ENCODE peak calls at places on chromosomes 4 and X, in eight cellular contexts. S is epithelial cell of esophagus, U is fibroblast of lung, I is right atrium auricular region, D is coronary artery, F is A673, Y is fibroblast of pulmonary artery, K is neural progenitor cell. N is an unnamed sample.

GRCh38 chr4:5465529-5465928 is 242.8 kb downstream of the EVC2 start:
- DNase-seq in S (no peak), U (no peak), I (no peak), D (no peak), F (no peak), Y (no peak), K (no peak), N (no peak)

GRCh38 chrX:106286053-106286650 is 118.0 kb downstream of the PWWP3B start:
- DNase-seq in S (peak; percentile 88), U (no peak), I (no peak), D (no peak), F (no peak), Y (peak; percentile 82), K (no peak), N (no peak)

GRCh38 chrX:1477801-1478458 is 25.2 kb upstream of the ASMTL start:
- DNase-seq in S (no peak), U (no peak), I (peak; percentile 42), D (peak; percentile 52), F (no peak), Y (no peak), K (no peak), N (no peak)

GRCh38 chr4:158938462-158939044 is 164.3 kb upstream of the RAPGEF2 start:
- DNase-seq in S (no peak), U (peak; percentile 69), I (no peak), D (no peak), F (peak; percentile 69), Y (peak; percentile 16), K (no peak), N (peak; percentile 57)

GRCh38 chr4:15774020-15774420 is 4.1 kb upstream of the CD38 start:
- DNase-seq in S (peak; percentile 66), U (no peak), I (no peak), D (no peak), F (no peak), Y (no peak), K (no peak), N (no peak)

GRCh38 chr4:8662776-8663175 is 70.2 kb downstream of the CPZ start:
- DNase-seq in S (no peak), U (no peak), I (no peak), D (peak; percentile 56), F (no peak), Y (no peak), K (no peak), N (no peak)

GRCh38 chrX:39627257-39627656 is 470.5 kb downstream of the BCOR start:
- DNase-seq in S (no peak), U (no peak), I (no peak), D (no peak), F (no peak), Y (no peak), K (no peak), N (no peak)

GRCh38 chr4:77158487-77158861 is 1.5 kb downstream of the CCNG2 start:
- DNase-seq in S (peak; percentile 29), U (no peak), I (no peak), D (no peak), F (no peak), Y (peak; percentile 21), K (no peak), N (no peak)

GRCh38 chrX:36957425-36958328 is 50.5 kb upstream of the FAM47C start:
- DNase-seq in S (peak; percentile 4), U (no peak), I (no peak), D (no peak), F (peak; percentile 39), Y (no peak), K (peak; percentile 85), N (no peak)

GRCh38 chr4:53477038-53477565 is 99.7 kb downstream of the FIP1L1 start:
- DNase-seq in S (peak; percentile 85), U (no peak), I (no peak), D (no peak), F (no peak), Y (no peak), K (peak; percentile 26), N (no peak)

GRCh38 chrX:5242091-5242790 is 986.4 kb downstream of the NLGN4X start:
- DNase-seq in S (no peak), U (no peak), I (no peak), D (no peak), F (no peak), Y (no peak), K (no peak), N (no peak)

GRCh38 chr4:180993179-180993841 is 1249.9 kb upstream of the TENM3 start:
- DNase-seq in S (peak; percentile 5), U (no peak), I (no peak), D (no peak), F (no peak), Y (no peak), K (no peak), N (no peak)

GRCh38 chr4:168163106-168163505 is 70.8 kb downstream of the ANXA10 start:
- DNase-seq in S (no peak), U (no peak), I (no peak), D (no peak), F (no peak), Y (no peak), K (no peak), N (no peak)

GRCh38 chr4:10074767-10075105 is 41.9 kb downstream of the WDR1 start:
- DNase-seq in S (peak; percentile 68), U (peak; percentile 60), I (no peak), D (no peak), F (peak; percentile 19), Y (peak; percentile 64), K (peak; percentile 31), N (no peak)

GRCh38 chrX:16138108-16138427 is 14.7 kb downstream of the GRPR start:
- DNase-seq in S (peak; percentile 5), U (no peak), I (no peak), D (no peak), F (no peak), Y (peak; percentile 8), K (peak; percentile 48), N (no peak)

GRCh38 chr4:173834151-173834550 is 304.1 kb upstream of the HAND2 start:
- DNase-seq in S (peak; percentile 17), U (peak; percentile 8), I (no peak), D (no peak), F (peak; percentile 58), Y (peak; percentile 52), K (no peak), N (no peak)
- TF ChIP-seq CTCF in S (no peak), U (no peak), I (peak; percentile 14), D (no peak), F (peak; percentile 54), Y (peak; percentile 26), K (no peak), N (no peak)

GRCh38 chr4:182240161-182241130 is 2.8 kb upstream of the TENM3 start:
- DNase-seq in S (peak; percentile 67), U (peak; percentile 86), I (no peak), D (no peak), F (no peak), Y (peak; percentile 57), K (peak; percentile 26), N (peak; percentile 69)
- H3K4me3 ChIP-seq in S (no peak overlapping the region), U (no peak overlapping the region), I (no peak overlapping the region), D (no peak overlapping the region), F (no peak overlapping the region), Y (no peak overlapping the region), K (no peak overlapping the region), N (peak overlapping the region; percentile 32)

DNA sequence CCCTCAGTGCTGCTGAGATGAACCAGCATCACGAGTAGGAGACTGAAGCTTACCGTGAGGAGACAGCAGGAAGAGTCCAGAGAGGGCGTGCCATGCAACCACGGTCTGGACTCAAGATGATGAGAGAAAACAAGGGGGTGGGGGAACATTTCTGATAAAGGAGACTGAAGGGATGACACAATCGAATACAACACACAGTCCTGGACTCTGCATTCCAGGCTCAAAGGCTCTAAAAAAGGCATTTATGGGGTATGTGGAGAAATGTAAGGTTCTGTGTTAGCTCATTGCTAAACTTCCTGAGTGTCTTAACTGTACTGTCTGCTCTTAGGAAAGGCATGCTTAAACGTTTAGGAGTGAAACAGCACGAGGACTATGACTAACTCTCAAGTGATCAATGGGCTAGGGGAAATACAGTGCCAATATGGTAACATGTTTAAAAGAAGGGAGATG is 20.6 kb upstream of the IRAK1 start:
- DNase-seq in S (peak; percentile 64), U (peak; percentile 66), I (no peak), D (no peak), F (no peak), Y (peak; percentile 93), K (no peak), N (peak; percentile 69)
- TF ChIP-seq CTCF in S (no peak), U (no peak), I (no peak), D (no peak), F (no peak), Y (no peak), K (no peak), N (no peak)

GRCh38 chrX:134186362-134187121 is 50.4 kb upstream of the CCDC160 start:
- DNase-seq in S (peak; percentile 15), U (no peak), I (no peak), D (no peak), F (no peak), Y (no peak), K (peak; percentile 16), N (no peak)
- H3K4me3 ChIP-seq in S (no peak overlapping the region), U (no peak overlapping the region), I (no peak overlapping the region), D (no peak overlapping the region), F (no peak overlapping the region), Y (no peak overlapping the region), K (no peak overlapping the region), N (no peak overlapping the region)

GRCh38 chr4:153785830-153786721 is 2.8 kb downstream of the SFRP2 start:
- DNase-seq in S (peak; percentile 45), U (peak; percentile 55), I (no peak), D (no peak), F (peak; percentile 51), Y (peak; percentile 45), K (peak; percentile 70), N (no peak)
- TF ChIP-seq CTCF in S (peak; percentile 39), U (peak; percentile 49), I (peak; percentile 54), D (no peak), F (peak; percentile 64), Y (peak; percentile 49), K (peak; percentile 55), N (no peak)